ENCODE peak calls at places on chromosomes 5 and 9, in five cellular contexts. H is HepG2, Y is A549, J is K562, M is WTC11. R is an unnamed sample.
A peak's percentile ranks its signal among the peaks of the same experiment; 100 is the strongest.

GRCh38 chr9:134648701-134649525 is 7.3 kb downstream of the COL5A1 start:
- DNase-seq in J (no peak), H (no peak), M (no peak), Y (no peak), R (no peak)

GRCh38 chr5:142432369-142432863 is 107.6 kb upstream of the SPRY4 start:
- DNase-seq in M (no peak), J (no peak), Y (no peak), H (no peak), R (no peak)

GRCh38 chr5:115842952-115843351 is 1.2 kb downstream of the AP3S1 start:
- DNase-seq in J (no peak), H (no peak), Y (no peak), M (no peak), R (peak; percentile 49)

GRCh38 chr5:45225571-45226031 is 416.9 kb downstream of the MRPS30 start:
- DNase-seq in J (no peak), Y (no peak), H (no peak), M (peak; percentile 28), R (no peak)

GRCh38 chr5:19923742-19924141 is 64.3 kb downstream of the CDH18 start:
- DNase-seq in H (no peak), Y (no peak), M (no peak), J (no peak), R (no peak)

GRCh38 chr9:124632077-124632621 is 125.0 kb upstream of the NR5A1 start:
- DNase-seq in J (no peak), Y (no peak), M (no peak), H (no peak), R (peak; percentile 57)

GRCh38 chr5:140372971-140373487 is 13.0 kb downstream of the SLC4A9 start:
- DNase-seq in H (peak; percentile 65), J (peak; percentile 78), M (peak; percentile 88), Y (peak; percentile 79), R (peak; percentile 88)

GRCh38 chr9:133771486-133772482 is 33.6 kb upstream of the SARDH start:
- DNase-seq in H (no peak), M (peak; percentile 7), Y (no peak), J (no peak), R (no peak)

GRCh38 chr5:74164725-74165226 is 475.8 kb downstream of the ENC1 start:
- DNase-seq in J (no peak), H (no peak), Y (no peak), M (no peak), R (no peak)

GRCh38 chr5:115192098-115192497 is 22.4 kb upstream of the TRIM36 start:
- DNase-seq in Y (no peak), H (no peak), M (no peak), J (no peak), R (no peak)

GRCh38 chr9:130718576-130718975 is 25.0 kb downstream of the EXOSC2 start:
- DNase-seq in M (no peak), J (no peak), Y (no peak), H (no peak), R (no peak)

GRCh38 chr9:131264231-131264630 is 12.1 kb downstream of the FAM78A start:
- DNase-seq in J (peak; percentile 76), M (no peak), H (no peak), Y (no peak), R (no peak)

GRCh38 chr5:84614907-84615306 is 230.2 kb upstream of the EDIL3 start:
- DNase-seq in J (no peak), Y (no peak), H (no peak), M (no peak), R (no peak)

GRCh38 chr9:124834586-124834985 is 18.7 kb upstream of the WDR38 start:
- DNase-seq in Y (no peak), M (no peak), H (no peak), J (no peak), R (no peak)

GRCh38 chr5:72166070-72166979 is 59.0 kb downstream of the MAP1B start:
- DNase-seq in M (peak; percentile 33), Y (no peak), J (peak; percentile 74), H (no peak), R (peak; percentile 89)

GRCh38 chr9:34592895-34593601 is 3.5 kb upstream of the CNTFR start:
- DNase-seq in M (peak; percentile 70), J (no peak), Y (no peak), H (no peak), R (no peak)

GRCh38 chr5:118253401-118254061 is 734.8 kb downstream of the DTWD2 start:
- DNase-seq in Y (no peak), H (no peak), M (no peak), J (no peak), R (no peak)

GRCh38 chr5:135601466-135601865 is 22.7 kb upstream of the CXCL14 start:
- DNase-seq in M (no peak), Y (no peak), H (no peak), J (no peak), R (no peak)

GRCh38 chr5:56480305-56481146 is 247.4 kb upstream of the ANKRD55 start:
- DNase-seq in J (no peak), H (peak; percentile 96), M (peak; percentile 56), Y (no peak), R (peak; percentile 58)

GRCh38 chr5:170738840-170739239 is 44.7 kb upstream of the GABRP start:
- DNase-seq in Y (no peak), M (no peak), J (no peak), H (no peak), R (no peak)

GRCh38 chr5:133154274-133155088 is 102.7 kb downstream of the HSPA4 start:
- DNase-seq in M (no peak), Y (no peak), J (no peak), H (no peak), R (no peak)

GRCh38 chr5:178548751-178549150 is 41.4 kb downstream of the COL23A1 start:
- DNase-seq in M (no peak), J (no peak), Y (no peak), H (no peak), R (peak; percentile 40)

GRCh38 chr9:88746744-88747398 is 211.9 kb downstream of the NXNL2 start:
- DNase-seq in M (peak; percentile 37), H (no peak), J (no peak), Y (no peak), R (peak; percentile 39)

GRCh38 chr5:157511656-157512644 is 51.9 kb downstream of the NIPAL4 start:
- DNase-seq in J (peak; percentile 57), H (peak; percentile 79), M (peak; percentile 30), Y (peak; percentile 75), R (peak; percentile 98)

GRCh38 chr5:177122566-177122965 is 11.0 kb upstream of the NSD1 start:
- DNase-seq in H (no peak), M (no peak), Y (no peak), J (no peak), R (no peak)

GRCh38 chr5:23977996-23978395 is 470.6 kb downstream of the PRDM9 start:
- DNase-seq in H (peak; percentile 25), M (peak; percentile 73), J (peak; percentile 42), Y (no peak), R (no peak)

GRCh38 chr5:3489221-3489620 is 106.4 kb upstream of the IRX1 start:
- DNase-seq in J (no peak), H (no peak), Y (no peak), M (no peak), R (no peak)

GRCh38 chr5:71757590-71758543 is 38.8 kb downstream of the CARTPT start:
- DNase-seq in J (peak; percentile 42), M (peak; percentile 67), Y (peak; percentile 40), H (peak; percentile 67), R (peak; percentile 85)

GRCh38 chr5:120803282-120803681 is 339.2 kb downstream of the PRR16 start:
- DNase-seq in J (no peak), M (no peak), H (no peak), Y (no peak), R (peak; percentile 15)
- TF ChIP-seq JUN in J (no peak), M (no peak), H (no peak), Y (no peak), R (no peak)

GRCh38 chr9:99579964-99580363 is 241.7 kb upstream of the NR4A3 start:
- DNase-seq in Y (no peak), M (no peak), J (no peak), H (no peak), R (no peak)

GRCh38 chr9:99576002-99576401 is 245.7 kb upstream of the NR4A3 start:
- DNase-seq in Y (no peak), H (peak; percentile 12), M (peak; percentile 16), J (peak; percentile 33), R (no peak)

GRCh38 chr9:99577351-99577750 is 244.3 kb upstream of the NR4A3 start:
- DNase-seq in J (no peak), Y (no peak), M (no peak), H (no peak), R (no peak)

GRCh38 chr9:99576830-99577229 is 244.9 kb upstream of the NR4A3 start:
- DNase-seq in J (no peak), Y (no peak), M (no peak), H (no peak), R (no peak)

GRCh38 chr9:99578666-99579065 is 243.0 kb upstream of the NR4A3 start:
- DNase-seq in M (no peak), Y (no peak), J (no peak), H (no peak), R (no peak)
- TF ChIP-seq JUN in M (no peak), Y (no peak), J (no peak), H (no peak), R (no peak)

GRCh38 chr5:9644630-9645029 is 14.5 kb upstream of the TAS2R1 start:
- DNase-seq in H (no peak), Y (no peak), M (no peak), J (no peak), R (no peak)

GRCh38 chr5:9652295-9652694 is 22.1 kb upstream of the TAS2R1 start:
- DNase-seq in Y (no peak), M (no peak), J (no peak), H (no peak), R (no peak)

DNA sequence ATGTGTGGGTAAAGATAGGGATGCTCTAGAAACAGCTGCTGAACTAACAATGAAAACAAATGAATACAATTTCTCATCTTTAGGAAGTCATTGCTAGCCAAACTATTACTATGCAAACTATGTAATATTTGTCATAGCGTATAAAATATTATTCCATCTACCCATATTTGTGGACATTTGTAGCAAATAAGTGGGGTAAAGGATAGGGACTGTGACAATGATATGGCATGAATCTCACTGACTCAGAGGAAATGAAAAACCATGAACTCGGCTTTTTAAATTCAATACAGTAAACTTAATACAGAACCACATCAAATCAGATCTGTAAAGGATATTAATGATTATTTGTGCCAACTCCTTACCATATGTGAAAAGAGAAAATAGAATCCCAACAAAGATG is 16.7 kb upstream of the TAS2R1 start:
- DNase-seq in M (no peak), Y (no peak), H (no peak), J (no peak), R (no peak)
- TF ChIP-seq JUN in M (no peak), Y (no peak), H (no peak), J (no peak), R (no peak)

GRCh38 chr5:57550132-57550531 is 67.5 kb upstream of the ACTBL2 start:
- DNase-seq in Y (no peak), H (no peak), M (peak; percentile 11), J (no peak), R (no peak)
- TF ChIP-seq JUN in Y (no peak), H (no peak), M (no peak), J (no peak), R (no peak)

DNA sequence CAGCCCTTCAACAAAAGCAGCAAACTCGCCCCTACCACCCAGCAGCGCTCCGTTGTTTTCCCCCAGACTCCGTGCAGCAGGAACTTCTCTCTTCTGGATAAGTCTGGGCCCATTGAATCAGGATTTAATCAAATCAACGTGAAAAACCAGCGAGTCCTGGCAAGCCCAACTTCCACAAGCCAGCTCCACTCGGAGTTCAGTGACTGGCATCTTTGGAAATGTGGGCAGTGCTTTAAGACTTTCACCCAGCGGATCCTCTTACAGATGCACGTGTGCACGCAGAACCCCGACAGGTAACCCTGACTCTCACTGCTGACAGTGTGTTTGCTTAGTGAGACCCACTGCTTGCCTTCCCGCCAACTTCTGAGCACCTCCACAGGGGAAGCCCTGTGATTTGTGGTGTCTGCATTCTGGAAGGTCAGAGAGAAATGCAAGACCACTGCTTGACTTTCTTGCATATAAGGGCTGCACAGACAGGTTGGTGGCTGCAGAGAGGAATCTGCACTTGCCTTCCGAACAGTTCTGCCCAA is 81.8 kb downstream of the PRDM6 start:
- DNase-seq in Y (no peak), H (no peak), M (no peak), J (no peak), R (no peak)
- TF ChIP-seq JUN in Y (no peak), H (no peak), M (no peak), J (no peak), R (no peak)